ENCODE peak calls at places on chromosomes 7 and 10, in eight cellular contexts. D is neural crest cell, U is endodermal cell, Q is suprapubic skin, M is astrocyte of the cerebellum, V is Calu3, Z is heart right ventricle, J is thoracic aorta. B is an unnamed sample.
A peak's percentile ranks its signal among the peaks of the same experiment; 100 is the strongest.

GRCh38 chr7:127589901-127590300 is 1.7 kb downstream of the ARF5 start:
- DNase-seq in D (no peak), U (no peak), Q (no peak), M (no peak), V (no peak), Z (no peak), J (no peak), B (no peak)

GRCh38 chr7:31986878-31987518 is 83.2 kb downstream of the PDE1C start:
- DNase-seq in D (no peak), U (no peak), Q (no peak), M (no peak), V (no peak), Z (no peak), J (no peak), B (no peak)

GRCh38 chr10:74922921-74923320 is 96.5 kb downstream of the KAT6B start:
- DNase-seq in D (no peak), U (no peak), Q (no peak), M (no peak), V (no peak), Z (no peak), J (no peak), B (no peak)

GRCh38 chr10:113303747-113304146 is 249.1 kb upstream of the HABP2 start:
- DNase-seq in D (no peak), U (no peak), Q (no peak), M (no peak), V (no peak), Z (no peak), J (no peak), B (no peak)

GRCh38 chr10:92241501-92241900 is 49.4 kb downstream of the CPEB3 start:
- DNase-seq in D (no peak), U (no peak), Q (no peak), M (no peak), V (no peak), Z (no peak), J (no peak), B (no peak)

GRCh38 chr10:29174389-29174788 is 114.5 kb upstream of the LYZL1 start:
- DNase-seq in D (no peak), U (no peak), Q (no peak), M (no peak), V (no peak), Z (no peak), J (no peak), B (no peak)

GRCh38 chr7:121777672-121778071 is 95.3 kb upstream of the PTPRZ1 start:
- DNase-seq in D (no peak), U (no peak), Q (no peak), M (no peak), V (no peak), Z (no peak), J (no peak), B (no peak)

GRCh38 chr10:77490915-77491314 is 146.7 kb downstream of the KCNMA1 start:
- DNase-seq in D (no peak), U (no peak), Q (no peak), M (peak; percentile 48), V (no peak), Z (no peak), J (no peak), B (no peak)

GRCh38 chr10:51783907-51784306 is 84.5 kb upstream of the CSTF2T start:
- DNase-seq in D (no peak), U (no peak), Q (no peak), M (no peak), V (no peak), Z (no peak), J (no peak), B (no peak)

GRCh38 chr7:84611391-84611790 is 416.8 kb upstream of the SEMA3A start:
- DNase-seq in D (no peak), U (no peak), Q (no peak), M (no peak), V (no peak), Z (no peak), J (no peak), B (no peak)

GRCh38 chr10:26486985-26487850 is 49.1 kb downstream of the APBB1IP start:
- DNase-seq in D (no peak), U (no peak), Q (no peak), M (peak; percentile 75), V (peak; percentile 52), Z (no peak), J (no peak), B (no peak)

GRCh38 chr10:48729941-48730457 is 45.3 kb downstream of the WDFY4 start:
- DNase-seq in D (no peak), U (peak; percentile 15), Q (no peak), M (no peak), V (no peak), Z (no peak), J (no peak), B (no peak)

GRCh38 chr10:125127110-125127509 is 33.3 kb downstream of the CTBP2 start:
- DNase-seq in D (no peak), U (no peak), Q (no peak), M (no peak), V (no peak), Z (no peak), J (no peak), B (no peak)

GRCh38 chr10:69409968-69410367 is 6.8 kb downstream of the TACR2 start:
- DNase-seq in D (no peak), U (no peak), Q (no peak), M (no peak), V (no peak), Z (no peak), J (no peak), B (peak; percentile 40)

GRCh38 chr10:89138755-89139154 is 68.4 kb downstream of the CH25H start:
- DNase-seq in D (no peak), U (no peak), Q (no peak), M (no peak), V (no peak), Z (no peak), J (no peak), B (no peak)

GRCh38 chr7:117095055-117095454 is 141.8 kb downstream of the ST7 start:
- DNase-seq in D (no peak), U (no peak), Q (no peak), M (no peak), V (no peak), Z (no peak), J (no peak), B (no peak)
- TF ChIP-seq CTCF in D (no peak), U (no peak), Q (no peak), M (no peak), V (no peak), Z (no peak), J (no peak), B (no peak)

DNA sequence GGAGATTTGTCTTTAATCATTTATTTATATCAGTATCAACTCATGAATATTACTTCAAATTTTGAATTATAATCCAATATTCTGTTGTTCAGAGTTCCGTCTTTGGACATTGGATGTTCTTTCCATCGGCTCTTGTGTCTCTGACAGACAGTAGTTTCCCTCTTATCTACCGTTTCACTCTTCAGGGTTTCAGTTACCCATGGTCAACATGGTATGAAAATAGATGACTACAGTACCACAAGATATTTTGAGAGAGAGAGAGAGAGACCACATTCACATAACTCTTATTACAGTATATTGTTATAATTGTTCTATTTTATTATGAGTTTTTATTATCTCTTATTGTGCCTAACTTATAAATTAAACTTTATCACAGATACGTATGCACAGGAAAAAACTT is 6.8 kb downstream of the SHTN1 start:
- DNase-seq in D (no peak), U (no peak), Q (no peak), M (no peak), V (no peak), Z (no peak), J (no peak), B (no peak)
- TF ChIP-seq CTCF in D (no peak), U (no peak), Q (no peak), M (no peak), V (no peak), Z (no peak), J (no peak), B (no peak)

GRCh38 chr10:987906-988666 is at the start of gene GTPBP4:
- DNase-seq in D (peak; percentile 88), U (peak; percentile 97), Q (peak; percentile 99), M (peak; percentile 95), V (peak; percentile 96), Z (peak; percentile 98), J (peak; percentile 96), B (peak; percentile 99)
- TF ChIP-seq CTCF in D (no peak), U (no peak), Q (no peak), M (no peak), V (no peak), Z (no peak), J (no peak), B (no peak)

GRCh38 chr10:6347391-6347951 is 144.7 kb downstream of the PFKFB3 start:
- DNase-seq in D (no peak), U (peak; percentile 58), Q (no peak), M (no peak), V (no peak), Z (no peak), J (no peak), B (no peak)
- TF ChIP-seq CTCF in D (no peak), U (no peak), Q (no peak), M (no peak), V (no peak), Z (no peak), J (no peak), B (no peak)

DNA sequence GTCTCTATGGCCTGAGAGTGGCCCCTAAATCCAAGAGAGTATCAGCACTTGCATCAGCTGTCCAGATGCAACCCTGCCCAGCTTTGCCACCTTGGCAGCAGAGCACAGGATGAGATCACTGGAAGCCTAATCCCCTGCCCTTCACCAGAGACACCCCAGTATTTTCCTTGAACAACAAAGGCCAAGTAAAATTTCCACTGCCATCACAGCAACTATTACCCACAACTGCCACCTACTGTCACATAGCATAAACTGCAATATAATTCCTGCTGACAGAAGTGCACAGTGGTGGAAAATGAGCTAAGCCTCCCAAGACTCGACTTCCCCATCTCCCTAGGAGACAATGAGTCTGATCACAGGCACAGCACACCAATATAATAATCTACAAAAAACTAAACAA is 462.8 kb upstream of the ZWINT start:
- DNase-seq in D (no peak), U (no peak), Q (no peak), M (no peak), V (peak; percentile 17), Z (no peak), J (no peak), B (no peak)
- TF ChIP-seq CTCF in D (peak; percentile 51), U (peak; percentile 64), Q (no peak), M (peak; percentile 18), V (peak; percentile 63), Z (no peak), J (no peak), B (no peak)

GRCh38 chr7:33091641-33092191 is 17.5 kb downstream of the RP9 start:
- DNase-seq in D (no peak), U (peak; percentile 70), Q (no peak), M (no peak), V (peak; percentile 22), Z (no peak), J (no peak), B (no peak)
- TF ChIP-seq CTCF in D (peak; percentile 18), U (peak; percentile 66), Q (no peak), M (no peak), V (no peak), Z (no peak), J (no peak), B (no peak)

B was measured in breast epithelium.